ENCODE peak calls at places on chromosomes 6 and 20, in six cellular contexts. D, E, V, Q, I and M are unnamed samples.

GRCh38 chr6:112332274-112332673 is 14.9 kb upstream of the RFPL4B start:
- DNase-seq in D (no peak), V (no peak), I (no peak), Q (no peak), E (no peak), M (no peak)

GRCh38 chr20:4109587-4109986 is 94.2 kb upstream of the RNF24 start:
- DNase-seq in I (no peak), V (no peak), E (no peak), D (no peak), Q (no peak), M (no peak)

GRCh38 chr6:81806793-81807565 is 54.5 kb upstream of the TENT5A start:
- DNase-seq in V (no peak), I (no peak), D (no peak), E (no peak), Q (no peak), M (no peak)

GRCh38 chr6:83436674-83437073 is 5.8 kb upstream of the ME1 start:
- DNase-seq in Q (no peak), V (no peak), E (no peak), I (no peak), D (no peak), M (no peak)

GRCh38 chr6:159114569-159114968 is 54.6 kb upstream of the FNDC1 start:
- DNase-seq in Q (no peak), E (no peak), I (no peak), V (no peak), D (no peak), M (no peak)

GRCh38 chr6:77332915-77333623 is 130.2 kb downstream of the HTR1B start:
- DNase-seq in Q (no peak), I (no peak), E (no peak), D (no peak), V (no peak), M (no peak)

GRCh38 chr6:90180526-90180925 is 116.1 kb downstream of the BACH2 start:
- DNase-seq in Q (no peak), E (no peak), I (no peak), D (no peak), V (no peak), M (no peak)

GRCh38 chr20:29349836-29350235 is 1907.6 kb upstream of the DEFB115 start:
- DNase-seq in V (no peak), D (no peak), E (no peak), I (no peak), Q (no peak), M (no peak)

GRCh38 chr6:10847684-10848083 is 9.3 kb upstream of the MAK start:
- DNase-seq in E (no peak), V (no peak), Q (no peak), D (no peak), I (no peak), M (peak; percentile 49)

GRCh38 chr6:53523511-53524454 is 21.1 kb downstream of the GCLC start:
- DNase-seq in D (no peak), I (no peak), E (no peak), V (peak; percentile 15), Q (no peak), M (no peak)

GRCh38 chr6:43772571-43773049 is 2.6 kb downstream of the VEGFA start:
- DNase-seq in E (no peak), D (no peak), Q (no peak), V (no peak), I (no peak), M (no peak)

GRCh38 chr6:125095501-125096301 is 57.9 kb upstream of the TPD52L1 start:
- DNase-seq in E (no peak), Q (no peak), V (peak; percentile 49), I (no peak), D (no peak), M (no peak)

GRCh38 chr20:53679597-53680309 is 86.1 kb upstream of the ZNF217 start:
- DNase-seq in E (no peak), V (no peak), I (no peak), Q (no peak), D (no peak), M (no peak)

GRCh38 chr20:51758978-51759544 is 9.1 kb downstream of the ATP9A start:
- DNase-seq in E (no peak), Q (no peak), D (peak; percentile 33), V (no peak), I (no peak), M (no peak)

GRCh38 chr6:99119109-99120031 is 171.6 kb upstream of the FBXL4 start:
- DNase-seq in E (no peak), I (no peak), V (peak; percentile 34), Q (no peak), D (peak; percentile 11), M (peak; percentile 70)

GRCh38 chr6:20691185-20691584 is 156.9 kb downstream of the CDKAL1 start:
- DNase-seq in I (no peak), V (no peak), D (no peak), Q (no peak), E (no peak), M (no peak)

GRCh38 chr6:153096792-153097191 is 34.3 kb downstream of the RGS17 start:
- DNase-seq in I (no peak), D (no peak), V (no peak), E (no peak), Q (no peak), M (no peak)

GRCh38 chr6:4394786-4395185 is 259.4 kb upstream of the ECI2 start:
- DNase-seq in V (no peak), I (no peak), D (no peak), E (no peak), Q (no peak), M (no peak)

GRCh38 chr6:95599691-95600090 is 22.4 kb downstream of the MANEA start:
- DNase-seq in I (no peak), E (no peak), D (no peak), V (no peak), Q (no peak), M (no peak)

GRCh38 chr20:56229821-56230220 is 18.7 kb upstream of the MC3R start:
- DNase-seq in V (no peak), D (no peak), Q (no peak), I (no peak), E (no peak), M (no peak)

GRCh38 chr20:33648396-33649004 is 13.6 kb upstream of the C20orf144 start:
- DNase-seq in I (no peak), V (peak; percentile 39), Q (no peak), E (no peak), D (no peak), M (no peak)

GRCh38 chr6:25052181-25052580 is 116.4 kb upstream of the RIPOR2 start:
- DNase-seq in E (no peak), Q (no peak), V (no peak), D (no peak), I (no peak), M (no peak)

GRCh38 chr6:127459231-127459641 is at the start of gene KIAA0408:
- DNase-seq in D (no peak), I (no peak), E (no peak), V (peak; percentile 66), Q (no peak), M (peak; percentile 31)